ENCODE peak calls at places on chromosomes 3 and 15, in ten cellular contexts. J, Y, B, X, U, T, Z, V, S and I are unnamed samples.

GRCh38 chr3:193572426-193572908 is 17.8 kb upstream of the ATP13A4 start:
- DNase-seq in Y (peak), T (peak), X (peak), U (no peak), V (peak), J (peak), S (peak), B (no peak), Z (peak), I (peak)

GRCh38 chr3:27696906-27697305 is 25.2 kb downstream of the EOMES start:
- DNase-seq in U (no peak), Z (no peak), Y (peak), J (no peak), X (no peak), S (no peak), T (no peak), B (no peak), V (no peak), I (peak)

GRCh38 chr3:102114264-102114979 is 265.1 kb downstream of the NFKBIZ start:
- DNase-seq in Y (no peak), B (no peak), J (peak), T (no peak), Z (no peak), S (no peak), V (peak), U (no peak), X (no peak), I (no peak)

GRCh38 chr3:184443364-184443763 is 63.5 kb downstream of the CHRD start:
- DNase-seq in V (no peak), B (peak), X (no peak), T (no peak), S (no peak), Z (no peak), Y (no peak), U (no peak), J (no peak), I (no peak)

GRCh38 chr15:67148196-67148701 is 82.8 kb downstream of the SMAD3 start:
- DNase-seq in X (no peak), U (no peak), Z (no peak), T (no peak), Y (no peak), J (no peak), V (peak), S (peak), B (no peak), I (peak)

GRCh38 chr15:33074942-33075341 is 119.6 kb downstream of the FMN1 start:
- DNase-seq in U (no peak), Y (peak), T (no peak), J (no peak), V (no peak), Z (no peak), S (no peak), B (no peak), X (no peak), I (peak)

GRCh38 chr3:138097192-138097829 is 18.1 kb downstream of the DZIP1L start:
- DNase-seq in V (no peak), Z (peak), Y (peak), U (no peak), S (no peak), X (no peak), B (no peak), J (no peak), T (no peak), I (no peak)

GRCh38 chr15:40435331-40436089 is 5.2 kb upstream of the BAHD1 start:
- DNase-seq in B (no peak), V (no peak), T (no peak), Y (no peak), S (no peak), Z (no peak), X (no peak), U (no peak), J (no peak), I (peak)

GRCh38 chr3:56976666-56977560 is 83.6 kb upstream of the SPATA12 start:
- DNase-seq in Y (peak), T (no peak), X (no peak), J (no peak), Z (peak), B (no peak), V (no peak), S (peak), U (no peak), I (peak)

GRCh38 chr3:82496890-82497560 is 735.6 kb upstream of the GBE1 start:
- DNase-seq in X (no peak), T (no peak), J (no peak), Y (peak), S (no peak), U (no peak), B (no peak), V (no peak), Z (no peak), I (peak)

GRCh38 chr3:124351430-124352142 is 359.7 kb upstream of the ROPN1 start:
- DNase-seq in Y (peak), B (no peak), Z (peak), T (no peak), J (no peak), X (no peak), V (peak), S (peak), U (peak), I (peak)

GRCh38 chr3:108780235-108780634 is 23.0 kb upstream of the RETNLB start:
- DNase-seq in J (peak), S (no peak), U (no peak), Y (peak), X (no peak), V (peak), T (no peak), Z (no peak), B (no peak), I (no peak)

GRCh38 chr15:32974691-32975090 is 219.8 kb downstream of the FMN1 start:
- DNase-seq in X (no peak), V (no peak), Y (no peak), S (peak), J (no peak), B (no peak), U (no peak), T (no peak), Z (no peak), I (no peak)

GRCh38 chr3:172148702-172149565 is 109.6 kb downstream of the FNDC3B start:
- DNase-seq in Y (no peak), B (no peak), T (no peak), X (no peak), S (no peak), Z (no peak), U (no peak), V (no peak), J (no peak), I (no peak)

GRCh38 chr15:58182460-58183163 is 44.4 kb downstream of the AQP9 start:
- DNase-seq in Z (peak), B (peak), S (no peak), V (peak), T (peak), X (no peak), Y (peak), J (peak), U (no peak), I (peak)

GRCh38 chr3:7410782-7411181 is 549.9 kb downstream of the GRM7 start:
- DNase-seq in T (no peak), B (no peak), S (no peak), V (no peak), U (no peak), J (no peak), Z (no peak), Y (peak), X (no peak), I (no peak)